ENCODE peak calls at places on chromosomes 1 and 21, in five cellular contexts. Y is HCT116, M is K562, Q is fibroblast of lung, O is GM23248. R is an unnamed sample.

GRCh38 chr1:194028002-194028401 is 841.6 kb upstream of the B3GALT2 start:
- DNase-seq in Y (no peak), M (no peak), Q (no peak), O (no peak), R (no peak)

GRCh38 chr1:218658294-218658693 is 313.2 kb downstream of the TGFB2 start:
- DNase-seq in Y (no peak), M (no peak), Q (peak; percentile 69), O (peak; percentile 32), R (peak; percentile 59)

GRCh38 chr1:117098287-117098890 is 23.2 kb downstream of the TRIM45 start:
- DNase-seq in Y (no peak), M (no peak), Q (no peak), O (no peak), R (no peak)

GRCh38 chr21:44850905-44851657 is 22.4 kb downstream of the PTTG1IP start:
- DNase-seq in Y (no peak), M (no peak), Q (no peak), O (no peak), R (no peak)

GRCh38 chr1:72540674-72541073 is 258.3 kb upstream of the NEGR1 start:
- DNase-seq in Y (no peak), M (no peak), Q (no peak), O (no peak), R (no peak)

GRCh38 chr21:14607262-14607661 is 61.1 kb upstream of the SAMSN1 start:
- DNase-seq in Y (no peak), M (no peak), Q (no peak), O (no peak), R (no peak)

GRCh38 chr1:192805832-192806323 is 3.0 kb upstream of the RGS2 start:
- DNase-seq in Y (peak; percentile 82), M (peak; percentile 63), Q (peak; percentile 91), O (peak; percentile 93), R (peak; percentile 91)

GRCh38 chr1:16717174-16718108 is 22.9 kb upstream of the RNU1-4 start:
- DNase-seq in Y (no peak), M (peak; percentile 23), Q (peak; percentile 29), O (peak; percentile 21), R (peak; percentile 9)

GRCh38 chr1:32680642-32681041 is 21.9 kb downstream of the SYNC start:
- DNase-seq in Y (no peak), M (no peak), Q (no peak), O (no peak), R (no peak)

GRCh38 chr1:43812579-43812978 is 105.2 kb downstream of the ST3GAL3 start:
- DNase-seq in Y (no peak), M (no peak), Q (no peak), O (no peak), R (no peak)

GRCh38 chr1:222061711-222062359 is 319.9 kb upstream of the DUSP10 start:
- DNase-seq in Y (no peak), M (no peak), Q (no peak), O (no peak), R (no peak)

GRCh38 chr1:62841587-62842169 is 57.7 kb downstream of the ATG4C start:
- DNase-seq in Y (peak; percentile 49), M (peak; percentile 53), Q (peak; percentile 42), O (peak; percentile 68), R (peak; percentile 72)

GRCh38 chr21:42272984-42273600 is 42.1 kb downstream of the TFF3 start:
- DNase-seq in Y (no peak), M (no peak), Q (no peak), O (no peak), R (no peak)

GRCh38 chr1:183840140-183840539 is 35.2 kb downstream of the RGL1 start:
- DNase-seq in Y (peak; percentile 4), M (no peak), Q (peak; percentile 81), O (peak; percentile 53), R (peak; percentile 53)

GRCh38 chr1:115669002-115669673 is 27.4 kb downstream of the VANGL1 start:
- DNase-seq in Y (peak; percentile 69), M (peak; percentile 68), Q (peak; percentile 90), O (peak; percentile 78), R (peak; percentile 96)

GRCh38 chr1:42105025-42105424 is 48.2 kb upstream of the GUCA2B start:
- DNase-seq in Y (no peak), M (no peak), Q (no peak), O (no peak), R (no peak)

GRCh38 chr1:189513091-189513490 is 964.6 kb downstream of the BRINP3 start:
- DNase-seq in Y (no peak), M (no peak), Q (no peak), O (no peak), R (no peak)

GRCh38 chr1:228921473-228921872 is 186.2 kb downstream of the RHOU start:
- DNase-seq in Y (no peak), M (no peak), Q (no peak), O (no peak), R (peak; percentile 5)

GRCh38 chr1:2523891-2524609 is 2.3 kb downstream of the PANK4 start:
- DNase-seq in Y (no peak), M (no peak), Q (no peak), O (no peak), R (no peak)
- H3K4me2 ChIP-seq in Y (peak overlapping the region; percentile 91), M (peak overlapping the region; percentile 87), Q (peak overlapping the region; percentile 13), O (no peak overlapping the region), R (peak overlapping the region; percentile 94)

GRCh38 chr1:22472596-22472995 is 20.9 kb downstream of the ZBTB40 start:
- DNase-seq in Y (no peak), M (no peak), Q (peak; percentile 20), O (peak; percentile 20), R (no peak)

GRCh38 chr1:22471078-22471477 is 19.4 kb downstream of the ZBTB40 start:
- DNase-seq in Y (no peak), M (peak; percentile 27), Q (peak; percentile 73), O (peak; percentile 10), R (no peak)

GRCh38 chr1:22471610-22472009 is 20.0 kb downstream of the ZBTB40 start:
- DNase-seq in Y (no peak), M (no peak), Q (no peak), O (no peak), R (no peak)

GRCh38 chr1:22470227-22470626 is 18.6 kb downstream of the ZBTB40 start:
- DNase-seq in Y (no peak), M (no peak), Q (peak; percentile 23), O (no peak), R (no peak)

GRCh38 chr1:22473952-22474351 is 22.3 kb downstream of the ZBTB40 start:
- DNase-seq in Y (no peak), M (no peak), Q (no peak), O (no peak), R (no peak)
- H4K20me1 ChIP-seq in Y (no peaks in the 10 kb centered on the region), M (peaks cover 3% of the 10 kb centered on the region), Q (no peaks in the 10 kb centered on the region), O (no peaks in the 10 kb centered on the region), R (peaks cover 3% of the 10 kb centered on the region)

DNA sequence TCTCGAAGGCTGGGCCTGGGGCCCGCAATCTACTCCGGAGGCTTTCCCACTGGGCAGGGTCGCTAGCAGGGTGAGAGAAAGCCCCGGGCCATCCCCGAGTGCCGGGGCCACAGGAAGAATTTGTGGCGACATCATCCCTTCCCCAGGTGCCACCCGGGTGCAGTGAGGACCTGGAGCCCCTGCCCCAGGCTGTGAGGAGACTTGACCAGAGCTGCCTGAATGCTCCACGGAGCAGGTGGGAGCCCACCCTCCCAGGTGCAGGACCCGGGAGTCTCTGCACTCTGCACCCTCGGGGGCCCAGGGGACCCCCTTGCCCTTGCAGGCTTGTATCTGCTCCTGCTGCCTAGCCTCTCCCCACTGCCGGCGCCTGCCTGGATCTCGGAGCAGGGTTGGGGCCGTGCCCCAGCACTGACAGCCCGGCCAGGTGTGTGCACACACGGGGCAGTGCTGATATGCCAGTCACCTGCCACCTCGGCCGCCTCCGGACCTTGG is 67.5 kb upstream of the RGS7 start:
- DNase-seq in Y (no peak), M (no peak), Q (no peak), O (no peak), R (no peak)
- H3K9ac ChIP-seq in Y (no peak overlapping the region), M (no peak overlapping the region), Q (peak overlapping the region; percentile 36), O (no peak overlapping the region), R (peak overlapping the region; percentile 33)

DNA sequence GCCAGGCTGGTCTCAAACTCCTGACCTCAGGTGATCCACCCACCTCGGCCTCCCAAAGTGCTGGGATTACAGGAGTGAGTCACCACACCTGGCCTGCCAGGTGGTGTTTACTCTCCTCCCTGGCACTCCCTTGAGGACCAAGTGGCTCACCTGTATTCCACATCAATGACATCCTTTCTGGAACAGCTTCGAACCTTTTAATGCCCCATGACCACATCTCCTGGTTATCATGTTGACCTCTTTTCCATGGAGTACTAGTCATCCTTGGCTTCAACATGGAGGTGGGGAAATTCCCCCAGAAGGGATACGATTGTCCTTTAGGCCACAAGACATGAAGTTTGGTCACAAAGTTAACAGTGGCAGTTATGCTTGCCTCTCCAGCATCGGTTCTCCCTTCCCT is 66.9 kb downstream of the CDC7 start:
- DNase-seq in Y (no peak), M (no peak), Q (no peak), O (no peak), R (peak; percentile 80)
- H3K4me2 ChIP-seq in Y (no peak overlapping the region), M (no peak overlapping the region), Q (no peak overlapping the region), O (no peak overlapping the region), R (no peak overlapping the region)

GRCh38 chr1:112636597-112637256 is 17.1 kb downstream of the CAPZA1 start:
- DNase-seq in Y (no peak), M (no peak), Q (no peak), O (peak; percentile 26), R (peak; percentile 20)
- H4K20me1 ChIP-seq in Y (peaks cover 40% of the 10 kb centered on the region), M (peaks cover 23% of the 10 kb centered on the region), Q (peaks cover 6% of the 10 kb centered on the region), O (peaks cover 38% of the 10 kb centered on the region), R (peaks cover 61% of the 10 kb centered on the region)

R was measured in PC-3.